ENCODE peak calls at places on chromosomes 5 and 9, in six cellular contexts. X is H1, V is K562, N is GM12878, U is GM12891, T is HepG2. H is an unnamed sample.
A peak's percentile ranks its signal among the peaks of the same experiment; 100 is the strongest.

GRCh38 chr9:121286973-121287721 is 19.2 kb downstream of the GSN start:
- DNase-seq in U (no peak), V (peak; percentile 90), T (peak; percentile 86), N (no peak), X (peak; percentile 88), H (no peak)

GRCh38 chr9:108374606-108375005 is 481.2 kb downstream of the ACTL7B start:
- DNase-seq in V (no peak), X (no peak), U (no peak), T (no peak), N (no peak), H (no peak)

GRCh38 chr5:132094393-132095076 is 20.9 kb downstream of the CSF2 start:
- DNase-seq in T (peak; percentile 25), V (no peak), N (no peak), X (no peak), U (no peak), H (no peak)

GRCh38 chr9:101421653-101422065 is 13.9 kb downstream of the ALDOB start:
- DNase-seq in T (peak; percentile 98), X (no peak), V (no peak), U (no peak), N (no peak), H (no peak)

GRCh38 chr9:121766081-121766683 is 114.7 kb downstream of the DAB2IP start:
- DNase-seq in U (no peak), X (no peak), V (no peak), N (no peak), T (no peak), H (no peak)

GRCh38 chr9:114742947-114743346 is 61.0 kb upstream of the TEX48 start:
- DNase-seq in N (no peak), V (no peak), U (no peak), X (no peak), T (no peak), H (no peak)

GRCh38 chr9:96025995-96026572 is 150.6 kb downstream of the ERCC6L2 start:
- DNase-seq in N (no peak), U (no peak), X (peak; percentile 66), T (no peak), V (peak; percentile 60), H (peak; percentile 39)

GRCh38 chr9:113651896-113652295 is 188.4 kb downstream of the RGS3 start:
- DNase-seq in N (no peak), T (no peak), X (no peak), U (no peak), V (no peak), H (no peak)

GRCh38 chr5:6056280-6056679 is 322.1 kb downstream of the MED10 start:
- DNase-seq in V (no peak), U (no peak), T (no peak), N (no peak), X (no peak), H (no peak)

GRCh38 chr5:37615184-37615583 is 224.7 kb downstream of the GDNF start:
- DNase-seq in T (no peak), V (no peak), N (no peak), X (no peak), U (no peak), H (no peak)

GRCh38 chr5:168417731-168418429 is 68.4 kb upstream of the RARS1 start:
- DNase-seq in X (no peak), U (no peak), N (no peak), T (no peak), V (no peak), H (no peak)

GRCh38 chr5:126198509-126198908 is 224.7 kb upstream of the GRAMD2B start:
- DNase-seq in N (no peak), T (no peak), V (no peak), X (no peak), U (no peak), H (no peak)

GRCh38 chr5:113081881-113082546 is 105.4 kb downstream of the DCP2 start:
- DNase-seq in N (no peak), T (no peak), U (no peak), X (no peak), V (no peak), H (no peak)

GRCh38 chr9:99820330-99821186 is 1.1 kb upstream of the NR4A3 start:
- DNase-seq in X (no peak), N (no peak), T (peak; percentile 47), U (peak; percentile 23), V (no peak), H (peak; percentile 27)

GRCh38 chr5:129664336-129664937 is 83.5 kb upstream of the MINAR2 start:
- DNase-seq in N (no peak), U (peak; percentile 2), T (peak; percentile 17), X (no peak), V (peak; percentile 29), H (no peak)

GRCh38 chr5:79499640-79500273 is 14.2 kb downstream of the HOMER1 start:
- DNase-seq in V (no peak), N (no peak), U (no peak), X (no peak), T (no peak), H (no peak)

GRCh38 chr5:6490693-6491092 is 42.0 kb downstream of the UBE2QL1 start:
- DNase-seq in T (no peak), X (no peak), N (no peak), U (no peak), V (no peak), H (no peak)

GRCh38 chr5:34970552-34970951 is 41.2 kb downstream of the DNAJC21 start:
- DNase-seq in T (no peak), U (no peak), V (no peak), N (no peak), X (no peak), H (no peak)

GRCh38 chr5:98769006-98769255 is 4.5 kb upstream of the RGMB start:
- DNase-seq in U (peak; percentile 37), X (no peak), T (no peak), V (no peak), N (no peak), H (peak; percentile 25)

GRCh38 chr9:69023650-69024049 is 9.7 kb upstream of the PRKACG start:
- DNase-seq in U (no peak), V (no peak), N (no peak), X (no peak), T (no peak), H (no peak)

DNA sequence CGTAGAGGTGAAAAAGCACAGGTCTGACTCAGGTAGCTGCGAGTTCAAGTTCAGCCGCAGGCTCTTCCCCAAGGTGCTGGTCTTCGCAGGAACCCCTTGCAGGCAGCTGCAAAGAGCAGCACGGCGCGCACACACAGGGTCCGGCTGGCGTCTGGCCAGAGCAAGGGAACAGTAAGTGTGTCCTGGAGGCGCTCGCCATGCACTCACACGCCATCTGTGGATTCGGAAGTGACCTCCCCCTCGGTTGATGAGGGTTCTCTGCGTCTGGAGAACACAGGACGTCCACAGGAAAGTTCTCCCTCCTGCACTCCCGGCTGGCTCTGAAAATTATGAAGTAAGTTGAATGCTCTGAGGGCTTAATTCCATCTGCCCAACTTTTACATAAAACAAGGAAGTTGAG is 14.0 kb upstream of the EGFL7 start:
- DNase-seq in T (no peak), U (no peak), V (no peak), N (no peak), X (no peak), H (no peak)
- TF ChIP-seq POLR2A in T (no peak), U (no peak), V (no peak), N (no peak), X (no peak), H (no peak)

DNA sequence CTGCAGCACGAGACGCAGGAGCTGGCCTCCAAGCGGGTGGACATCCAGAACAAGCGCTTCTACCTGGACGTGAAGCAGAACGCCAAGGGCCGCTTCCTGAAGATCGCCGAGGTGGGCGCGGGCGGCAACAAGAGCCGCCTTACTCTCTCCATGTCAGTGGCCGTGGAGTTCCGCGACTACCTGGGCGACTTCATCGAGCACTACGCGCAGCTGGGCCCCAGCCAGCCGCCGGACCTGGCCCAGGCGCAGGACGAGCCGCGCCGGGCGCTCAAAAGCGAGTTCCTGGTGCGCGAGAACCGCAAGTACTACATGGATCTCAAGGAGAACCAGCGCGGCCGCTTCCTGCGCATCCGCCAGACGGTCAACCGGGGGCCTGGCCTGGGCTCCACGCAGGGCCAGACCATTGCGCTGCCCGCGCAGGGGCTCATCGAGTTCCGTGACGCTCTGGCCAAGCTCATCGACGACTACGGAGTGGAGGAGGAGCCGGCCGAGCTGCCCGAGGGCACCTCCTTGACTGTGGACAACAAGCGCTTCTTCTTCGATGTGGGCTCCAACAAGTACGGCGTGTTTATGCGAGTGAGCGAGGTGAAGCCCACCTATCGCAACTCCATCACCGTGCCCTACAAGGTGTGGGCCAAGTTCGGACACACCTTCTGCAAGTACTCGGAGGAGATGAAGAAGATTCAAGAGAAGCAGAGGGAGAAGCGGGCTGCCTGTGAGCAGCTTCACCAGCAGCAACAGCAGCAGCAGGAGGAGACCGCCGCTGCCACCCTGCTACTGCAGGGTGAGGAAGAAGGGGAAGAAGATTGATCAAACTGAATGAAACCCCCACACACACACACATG is 654 bp downstream of the PURA start:
- DNase-seq in X (no peak), T (no peak), V (peak; percentile 48), U (no peak), N (no peak), H (peak; percentile 31)
- TF ChIP-seq POLR2AphosphoS5 in X (no peak), T (no peak), V (no peak), U (no peak), N (no peak), H (no peak)

GRCh38 chr9:98774746-98775145 is 21.6 kb downstream of the ANKS6 start:
- DNase-seq in V (peak; percentile 83), T (no peak), U (peak; percentile 43), X (no peak), N (no peak), H (no peak)
- TF ChIP-seq TAF1 in V (no peak), T (no peak), U (no peak), X (no peak), N (no peak), H (no peak)

GRCh38 chr9:79129865-79130480 is 441.8 kb upstream of the TLE4 start:
- DNase-seq in N (no peak), X (no peak), U (no peak), T (peak; percentile 1), V (peak; percentile 13), H (no peak)
- TF ChIP-seq POLR2A in N (no peak), X (no peak), U (no peak), T (no peak), V (no peak), H (no peak)

DNA sequence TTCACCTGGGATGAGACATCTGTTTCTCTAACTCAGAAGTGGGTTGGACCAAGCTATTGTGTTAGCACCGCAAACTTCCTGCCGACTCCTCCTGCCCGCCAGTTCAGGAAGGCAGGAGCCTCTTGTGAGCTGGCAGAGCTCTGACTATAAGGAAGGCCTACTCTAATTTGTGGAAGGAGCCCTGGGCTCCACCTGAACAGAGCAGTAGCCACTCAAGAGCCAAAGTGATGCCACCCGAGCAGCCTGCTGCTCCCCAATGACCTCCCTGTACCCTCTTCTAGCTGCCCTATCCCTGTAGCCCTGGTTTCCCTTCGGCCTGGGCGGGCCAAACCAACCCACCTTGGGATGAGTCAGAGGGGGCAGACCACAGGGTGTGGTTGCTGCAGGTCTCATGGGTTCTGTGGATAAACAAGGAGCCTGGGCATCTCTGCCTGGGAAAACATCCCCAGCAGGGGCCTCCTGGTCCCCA is 81.6 kb downstream of the PSD2 start:
- DNase-seq in N (no peak), X (no peak), U (no peak), V (no peak), T (no peak), H (no peak)
- TF ChIP-seq POLR2AphosphoS5 in N (no peak), X (no peak), U (no peak), V (no peak), T (no peak), H (no peak)

DNA sequence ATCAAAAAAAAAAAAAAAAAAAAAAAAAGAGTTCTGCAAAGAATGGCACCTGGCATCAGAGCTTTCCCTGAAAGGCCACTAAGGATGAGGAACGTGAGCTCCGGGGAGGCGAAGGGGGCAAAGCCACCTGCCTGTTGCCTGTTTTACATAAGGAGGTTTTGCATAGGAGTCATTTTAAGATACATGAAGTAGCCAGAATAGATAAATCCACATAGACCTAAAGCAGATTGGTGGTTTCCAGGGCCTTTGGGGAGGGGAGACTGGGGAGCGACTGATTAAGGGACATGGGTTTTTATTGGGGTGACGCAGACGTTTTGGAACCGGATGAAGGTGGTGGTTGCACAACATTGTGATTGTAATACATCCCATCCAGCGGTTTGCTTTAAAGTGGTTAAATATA is 7.1 kb downstream of the NEK6 start:
- DNase-seq in U (peak; percentile 50), V (no peak), T (no peak), X (no peak), N (peak; percentile 91), H (no peak)
- TF ChIP-seq TAF1 in U (no peak), V (no peak), T (no peak), X (no peak), N (no peak), H (no peak)

H was measured in GM12892.